ENCODE peak calls at places on chromosome 4, in four cellular contexts. P is A549, O is HepG2, A is K562. D is an unnamed sample.

GRCh38 chr4:182179105-182179504 is 64.1 kb upstream of the TENM3 start:
- DNase-seq in P (no peak), O (no peak), A (no peak), D (no peak)

GRCh38 chr4:80921441-80921840 is 109.1 kb upstream of the BMP3 start:
- DNase-seq in P (no peak), A (no peak), O (no peak), D (no peak)

GRCh38 chr4:111601671-111602070 is 543.6 kb upstream of the FAM241A start:
- DNase-seq in O (no peak), P (no peak), A (no peak), D (no peak)

GRCh38 chr4:38980903-38981676 is 51.1 kb downstream of the TMEM156 start:
- DNase-seq in P (no peak), O (peak), A (no peak), D (no peak)

GRCh38 chr4:162957521-162958143 is 209.1 kb downstream of the NAF1 start:
- DNase-seq in P (no peak), A (no peak), O (no peak), D (no peak)

GRCh38 chr4:187188118-187188517 is 464.5 kb upstream of the FAT1 start:
- DNase-seq in O (no peak), A (no peak), P (no peak), D (no peak)

GRCh38 chr4:2647403-2648158 is 108.6 kb downstream of the TNIP2 start:
- DNase-seq in P (no peak), A (no peak), O (no peak), D (no peak)

GRCh38 chr4:179097741-179098140 is 1655.5 kb upstream of the AGA start:
- DNase-seq in O (no peak), A (no peak), P (no peak), D (peak)

GRCh38 chr4:94802091-94802490 is 44.3 kb downstream of the BMPR1B start:
- DNase-seq in O (no peak), A (no peak), P (no peak), D (no peak)

GRCh38 chr4:1602621-1603412 is 81.3 kb downstream of the FAM53A start:
- DNase-seq in O (no peak), P (no peak), A (no peak), D (no peak)

GRCh38 chr4:1601852-1602525 is 82.1 kb downstream of the FAM53A start:
- DNase-seq in P (no peak), A (no peak), O (no peak), D (no peak)

GRCh38 chr4:1604706-1605205 is 79.4 kb downstream of the FAM53A start:
- DNase-seq in O (no peak), P (no peak), A (no peak), D (no peak)

GRCh38 chr4:1604181-1604705 is 79.9 kb downstream of the FAM53A start:
- DNase-seq in A (no peak), P (peak), O (no peak), D (no peak)

GRCh38 chr4:1603413-1604135 is 80.5 kb downstream of the FAM53A start:
- DNase-seq in A (no peak), O (no peak), P (no peak), D (no peak)
- TF ChIP-seq NR3C1 in A (no peak), O (no peak), P (no peak), D (no peak)

GRCh38 chr4:58807843-58808605 is 1697.8 kb upstream of the IGFBP7 start:
- DNase-seq in A (no peak), P (no peak), O (no peak), D (no peak)
- TF ChIP-seq NR3C1 in A (no peak), P (no peak), O (no peak), D (no peak)

DNA sequence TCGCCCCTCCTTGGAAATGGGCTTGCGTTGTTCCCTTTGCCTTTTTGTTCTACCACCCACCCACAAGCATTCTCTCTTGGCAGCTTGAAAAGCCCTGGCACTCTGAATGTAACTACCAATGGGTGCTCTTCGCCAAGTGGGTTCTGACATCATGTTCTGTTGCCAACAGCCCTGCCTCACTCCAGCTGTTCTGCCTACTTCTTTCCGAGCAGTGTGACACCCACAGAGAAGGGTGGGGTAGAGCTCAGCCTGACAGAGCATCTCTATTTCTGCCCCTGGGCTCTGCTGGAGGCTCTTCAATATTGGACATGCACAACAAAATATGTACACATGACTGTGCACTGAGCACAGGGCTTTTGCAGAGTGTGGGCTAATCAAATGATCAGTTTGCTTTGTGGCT is 15.6 kb upstream of the EXOSC9 start:
- DNase-seq in P (no peak), A (no peak), O (no peak), D (no peak)
- TF ChIP-seq NR3C1 in P (no peak), A (no peak), O (no peak), D (no peak)

GRCh38 chr4:104596189-104596588 is 101.5 kb upstream of the CXXC4 start:
- DNase-seq in O (no peak), A (no peak), P (no peak), D (no peak)
- TF ChIP-seq NR3C1 in O (no peak), A (no peak), P (no peak), D (no peak)

GRCh38 chr4:173707658-173708415 is 177.8 kb upstream of the HAND2 start:
- DNase-seq in A (no peak), P (no peak), O (no peak), D (no peak)

GRCh38 chr4:173699841-173700475 is 169.9 kb upstream of the HAND2 start:
- DNase-seq in O (no peak), P (no peak), A (no peak), D (no peak)

GRCh38 chr4:173698557-173699262 is 168.7 kb upstream of the HAND2 start:
- DNase-seq in A (no peak), P (no peak), O (no peak), D (no peak)

GRCh38 chr4:173700650-173701049 is 170.6 kb upstream of the HAND2 start:
- DNase-seq in A (no peak), P (no peak), O (no peak), D (no peak)

GRCh38 chr4:173703076-173703475 is 173.0 kb upstream of the HAND2 start:
- DNase-seq in A (no peak), O (no peak), P (no peak), D (no peak)
- TF ChIP-seq NR3C1 in A (no peak), O (no peak), P (no peak), D (no peak)

GRCh38 chr4:41141910-41142309 is 72.4 kb downstream of the APBB2 start:
- DNase-seq in O (no peak), P (no peak), A (no peak), D (no peak)

GRCh38 chr4:41142946-41143720 is 71.2 kb downstream of the APBB2 start:
- DNase-seq in A (no peak), O (no peak), P (no peak), D (no peak)

GRCh38 chr4:41137879-41138278 is 76.5 kb downstream of the APBB2 start:
- DNase-seq in P (no peak), O (no peak), A (no peak), D (no peak)

GRCh38 chr4:41142356-41142755 is 72.0 kb downstream of the APBB2 start:
- DNase-seq in O (no peak), P (no peak), A (no peak), D (no peak)

GRCh38 chr4:41140410-41140809 is 73.9 kb downstream of the APBB2 start:
- DNase-seq in O (no peak), P (no peak), A (no peak), D (no peak)
- TF ChIP-seq NR3C1 in O (no peak), P (no peak), A (no peak), D (no peak)

GRCh38 chr4:169464080-169464479 is 148.3 kb downstream of the NEK1 start:
- DNase-seq in O (no peak), A (no peak), P (no peak), D (no peak)
- TF ChIP-seq NR3C1 in O (no peak), A (no peak), P (no peak), D (no peak)

GRCh38 chr4:152535903-152536544 is at the start of gene FBXW7:
- DNase-seq in P (peak), A (peak), O (peak), D (peak)

GRCh38 chr4:152534541-152535231 is 1.2 kb downstream of the FBXW7 start:
- DNase-seq in O (no peak), A (peak), P (no peak), D (peak)

GRCh38 chr4:152535236-152535902 is 523 bp downstream of the FBXW7 start:
- DNase-seq in O (no peak), P (no peak), A (peak), D (peak)

GRCh38 chr4:152537881-152538280 is 2.0 kb upstream of the FBXW7 start:
- DNase-seq in O (no peak), A (no peak), P (no peak), D (no peak)

GRCh38 chr4:152536545-152537182 is 772 bp upstream of the FBXW7 start:
- DNase-seq in O (peak), A (peak), P (peak), D (no peak)
- TF ChIP-seq NR3C1 in O (no peak), A (no peak), P (no peak), D (no peak)

GRCh38 chr4:143486314-143486713 is 27.2 kb upstream of the SMARCA5 start:
- DNase-seq in P (no peak), O (no peak), A (no peak), D (no peak)

GRCh38 chr4:143481361-143481760 is 32.1 kb upstream of the SMARCA5 start:
- DNase-seq in O (no peak), P (no peak), A (no peak), D (no peak)

GRCh38 chr4:143477487-143477886 is 36.0 kb upstream of the SMARCA5 start:
- DNase-seq in P (no peak), A (no peak), O (no peak), D (no peak)

GRCh38 chr4:143488684-143489083 is 24.8 kb upstream of the SMARCA5 start:
- DNase-seq in O (no peak), A (no peak), P (no peak), D (no peak)

DNA sequence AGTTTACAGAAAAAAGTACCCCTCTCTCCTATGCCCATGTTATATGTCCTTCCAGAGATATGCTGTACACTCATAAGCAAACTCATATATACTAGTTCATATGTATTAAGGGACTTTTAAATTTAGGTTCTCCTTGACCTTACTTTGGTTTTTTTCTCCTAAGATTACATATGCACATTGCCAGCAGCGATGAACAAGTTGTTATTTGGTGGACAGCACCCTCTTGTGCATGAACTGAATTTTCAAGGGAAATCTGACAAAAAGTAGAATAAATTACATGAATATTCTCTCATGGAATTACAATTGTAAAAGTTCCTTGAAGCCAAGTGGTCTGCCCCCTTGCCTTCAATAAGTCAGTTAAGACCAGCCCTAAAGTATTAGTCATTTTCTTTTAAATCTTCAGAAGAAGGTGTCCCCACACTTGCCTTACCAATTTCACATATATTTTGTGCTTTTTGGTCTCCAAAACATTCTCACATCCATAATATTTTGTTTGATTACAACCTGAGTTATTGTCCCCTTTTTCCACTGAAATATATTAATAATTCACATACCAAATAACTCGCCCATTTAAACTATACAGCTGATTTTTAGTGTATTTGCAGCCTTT is 30.6 kb upstream of the SMARCA5 start:
- DNase-seq in O (peak), P (peak), A (peak), D (no peak)
- TF ChIP-seq NR3C1 in O (no peak), P (no peak), A (no peak), D (no peak)

D was measured in WTC11.